ENCODE peak calls at places on chromosome 20, in six cellular contexts. V is activated CD4-positive, alpha-beta memory T cell treated with anti-CD3 and anti-CD28 coated beads, Interleukin-2, amount 10 ng/mL, durations not matched to agents 7 days and 5 days; X is HCT116; E is ACHN; G is glomerular endothelial cell; Z is mucosa of gallbladder. Q is an unnamed sample.

GRCh38 chr20:19615629-19616028 is 142.4 kb upstream of the RIN2 start:
- DNase-seq in G (no peak), V (no peak), Z (no peak), X (no peak), E (no peak), Q (no peak)

GRCh38 chr20:270517-270916 is 13.0 kb downstream of the DEFB132 start:
- DNase-seq in G (no peak), X (no peak), Z (peak), V (no peak), E (no peak), Q (no peak)

GRCh38 chr20:3222635-3223600 is 13.6 kb downstream of the ITPA start:
- DNase-seq in G (no peak), V (no peak), X (no peak), Z (no peak), E (no peak), Q (no peak)

GRCh38 chr20:50982372-50982771 is 23.8 kb downstream of the MOCS3 start:
- DNase-seq in Z (no peak), E (no peak), X (no peak), G (no peak), V (no peak), Q (peak)

GRCh38 chr20:36482044-36482473 is 59.3 kb upstream of the MYL9 start:
- DNase-seq in X (no peak), G (no peak), E (no peak), Z (no peak), V (no peak), Q (no peak)

GRCh38 chr20:45993197-45993951 is 15.3 kb upstream of the MMP9 start:
- DNase-seq in G (no peak), X (peak), Z (peak), V (no peak), E (no peak), Q (peak)

GRCh38 chr20:23361108-23361650 is 803 bp upstream of the GZF1 start:
- DNase-seq in V (no peak), G (no peak), Z (no peak), X (no peak), E (peak), Q (peak)

GRCh38 chr20:9075264-9076095 is 6.6 kb downstream of the PLCB4 start:
- DNase-seq in V (no peak), X (no peak), Z (no peak), E (no peak), G (no peak), Q (no peak)

GRCh38 chr20:60087563-60088105 is 129.4 kb downstream of the CDH26 start:
- DNase-seq in G (no peak), V (peak), X (no peak), Z (no peak), E (no peak), Q (no peak)

GRCh38 chr20:1894951-1895673 is at the start of gene SIRPA:
- DNase-seq in X (no peak), V (no peak), Z (peak), G (no peak), E (peak), Q (peak)

GRCh38 chr20:49187330-49188100 is 619 bp downstream of the STAU1 start:
- DNase-seq in E (no peak), V (no peak), G (no peak), Z (no peak), X (no peak), Q (no peak)

GRCh38 chr20:49245921-49246740 is 26.9 kb downstream of the DDX27 start:
- DNase-seq in Z (no peak), E (peak), G (no peak), X (peak), V (no peak), Q (peak)